ENCODE peak calls at places on chromosome 11, in five cellular contexts. I is GM04503; G is nephron progenitor cell; V is activated CD4-positive, alpha-beta T cell treated with anti-CD3 and anti-CD28 coated beads, Interleukin-2, amount 50 U/mL, for 24 hours; U is NCI-H774. M is an unnamed sample.

GRCh38 chr11:1344056-1344635 is 34.7 kb upstream of the TOLLIP start:
- DNase-seq in I (no peak), G (no peak), V (no peak), U (no peak), M (no peak)

GRCh38 chr11:123640677-123641494 is 13.5 kb downstream of the SCN3B start:
- DNase-seq in I (no peak), G (peak), V (no peak), U (peak), M (peak)

GRCh38 chr11:33471541-33471940 is 214.4 kb downstream of the HIPK3 start:
- DNase-seq in I (no peak), G (no peak), V (no peak), U (no peak), M (no peak)

GRCh38 chr11:15871904-15872303 is 484.4 kb downstream of the SOX6 start:
- DNase-seq in I (no peak), G (no peak), V (no peak), U (no peak), M (no peak)

GRCh38 chr11:69497221-69497787 is 15.8 kb downstream of the LINC01488 start:
- DNase-seq in I (peak), G (peak), V (no peak), U (no peak), M (no peak)

GRCh38 chr11:68813778-68814177 is 27.9 kb downstream of the CPT1A start:
- DNase-seq in I (no peak), G (no peak), V (no peak), U (no peak), M (no peak)

GRCh38 chr11:123193742-123194141 is 1.3 kb downstream of the CLMP start:
- DNase-seq in I (no peak), G (no peak), V (no peak), U (no peak), M (no peak)

GRCh38 chr11:126173257-126173656 is 38.2 kb downstream of the RPUSD4 start:
- DNase-seq in I (no peak), G (no peak), V (no peak), U (no peak), M (no peak)

GRCh38 chr11:67484847-67485311 is 2.1 kb downstream of the AIP start:
- DNase-seq in I (no peak), G (no peak), V (no peak), U (no peak), M (no peak)

GRCh38 chr11:116070555-116070954 is 566.3 kb upstream of the CADM1 start:
- DNase-seq in I (no peak), G (no peak), V (no peak), U (no peak), M (no peak)

GRCh38 chr11:11263238-11264030 is 89.6 kb downstream of the CSNK2A3 start:
- DNase-seq in I (no peak), G (peak), V (no peak), U (peak), M (no peak)

GRCh38 chr11:18347471-18348125 is 25.2 kb downstream of the GTF2H1 start:
- DNase-seq in I (peak), G (no peak), V (no peak), U (no peak), M (no peak)

GRCh38 chr11:64608636-64609035 is 17.6 kb downstream of the SLC22A12 start:
- DNase-seq in I (no peak), G (no peak), V (no peak), U (no peak), M (no peak)